ENCODE peak calls at places on chromosomes 11 and 22, in seven cellular contexts. N is left ventricle myocardium inferior, K is B cell, A is Caco-2, F is tibial nerve, W is H9, T is GM12865. X is an unnamed sample.

GRCh38 chr11:109783842-109784241 is 309.4 kb upstream of the ZC3H12C start:
- DNase-seq in N (no peak), K (no peak), A (no peak), F (no peak), W (no peak), T (peak; percentile 87), X (peak; percentile 10)

GRCh38 chr11:31628111-31628510 is 118.5 kb downstream of the ELP4 start:
- DNase-seq in N (no peak), K (no peak), A (no peak), F (no peak), W (no peak), T (no peak), X (no peak)

GRCh38 chr11:10663365-10663764 is 30.2 kb downstream of the IRAG1 start:
- DNase-seq in N (no peak), K (no peak), A (no peak), F (no peak), W (no peak), T (no peak), X (no peak)

GRCh38 chr11:109772846-109773400 is 320.3 kb upstream of the ZC3H12C start:
- DNase-seq in N (no peak), K (no peak), A (no peak), F (no peak), W (no peak), T (no peak), X (no peak)

GRCh38 chr11:32385998-32386397 is 49.3 kb downstream of the WT1 start:
- DNase-seq in N (no peak), K (no peak), A (peak; percentile 54), F (no peak), W (peak; percentile 66), T (no peak), X (no peak)

GRCh38 chr22:29635734-29636357 is 32.4 kb downstream of the NF2 start:
- DNase-seq in N (no peak), K (no peak), A (no peak), F (no peak), W (no peak), T (peak; percentile 57), X (peak; percentile 39)

GRCh38 chr11:115528217-115528616 is 24.0 kb upstream of the CADM1 start:
- DNase-seq in N (peak; percentile 60), K (no peak), A (no peak), F (no peak), W (no peak), T (no peak), X (no peak)

GRCh38 chr11:99973993-99974392 is 713.1 kb upstream of the ARHGAP42 start:
- DNase-seq in N (no peak), K (no peak), A (peak; percentile 44), F (no peak), W (no peak), T (no peak), X (no peak)

GRCh38 chr22:19607198-19608113 is 83.2 kb upstream of the CLDN5 start:
- DNase-seq in N (no peak), K (no peak), A (no peak), F (no peak), W (peak; percentile 58), T (no peak), X (no peak)

GRCh38 chr22:43432883-43433415 is 21.1 kb downstream of the MPPED1 start:
- DNase-seq in N (no peak), K (no peak), A (no peak), F (no peak), W (no peak), T (no peak), X (no peak)

GRCh38 chr11:4054643-4055042 is 40.0 kb upstream of the RRM1 start:
- DNase-seq in N (no peak), K (no peak), A (no peak), F (no peak), W (no peak), T (no peak), X (no peak)

GRCh38 chr11:783581-784015 is 6.3 kb downstream of the CEND1 start:
- DNase-seq in N (peak; percentile 68), K (no peak), A (peak; percentile 83), F (peak; percentile 17), W (peak; percentile 99), T (no peak), X (no peak)
- TF ChIP-seq CTCF in N (peak; percentile 70), K (peak; percentile 36), A (peak; percentile 43), F (peak; percentile 57), W (peak; percentile 95), T (peak; percentile 10), X (peak; percentile 35)

GRCh38 chr11:27717377-27717776 is 17.1 kb upstream of the BDNF start:
- DNase-seq in N (no peak), K (no peak), A (no peak), F (no peak), W (no peak), T (no peak), X (no peak)
- TF ChIP-seq CTCF in N (no peak), K (no peak), A (no peak), F (no peak), W (peak; percentile 45), T (no peak), X (no peak)

DNA sequence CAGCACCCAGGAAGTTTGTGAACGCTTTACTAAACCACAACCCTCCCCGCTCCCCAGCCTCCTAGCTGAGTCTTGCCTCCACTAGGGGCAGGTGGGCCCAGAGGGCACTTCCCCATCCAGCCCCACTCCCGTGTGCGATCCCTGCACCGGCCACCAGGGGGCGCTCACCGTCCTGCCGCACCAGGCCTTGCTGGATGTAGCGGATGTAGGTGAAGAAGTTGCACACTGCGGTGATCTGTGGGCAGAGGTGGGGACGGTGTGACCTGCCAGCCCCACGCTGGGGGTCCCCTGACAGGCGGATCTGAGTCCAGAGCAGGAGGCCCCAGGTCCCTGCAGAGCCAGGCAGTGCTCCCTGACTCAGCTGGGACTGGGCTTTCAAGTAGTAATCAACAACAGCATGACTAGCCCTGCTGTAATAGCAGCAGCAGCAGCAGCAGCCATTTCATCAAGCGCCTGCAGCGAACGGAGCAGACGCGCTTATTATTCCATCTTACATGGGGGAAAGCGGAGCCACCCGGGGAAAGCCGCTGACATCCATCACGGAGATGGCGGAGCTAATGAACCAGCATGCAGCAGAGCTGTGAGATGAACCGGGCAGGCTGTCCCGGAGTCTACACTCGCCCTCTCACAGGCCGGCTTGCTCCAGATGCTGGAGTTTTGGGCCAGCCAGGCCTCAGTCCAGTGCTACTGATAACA is 7.9 kb upstream of the FADS3 start:
- DNase-seq in N (peak; percentile 83), K (peak; percentile 96), A (peak; percentile 89), F (peak; percentile 85), W (peak; percentile 95), T (peak; percentile 90), X (peak; percentile 95)
- TF ChIP-seq CTCF in N (peak; percentile 100), K (peak; percentile 100), A (peak; percentile 100), F (peak; percentile 100), W (peak; percentile 100), T (peak; percentile 100), X (peak; percentile 100)

GRCh38 chr11:46808804-46809431 is 37.2 kb downstream of the CKAP5 start:
- DNase-seq in N (no peak), K (no peak), A (no peak), F (no peak), W (no peak), T (peak; percentile 8), X (no peak)
- TF ChIP-seq CTCF in N (peak; percentile 36), K (peak; percentile 11), A (peak; percentile 18), F (no peak), W (peak; percentile 47), T (peak; percentile 14), X (no peak)

GRCh38 chr11:6567371-6567745 is 36.1 kb downstream of the RRP8 start:
- DNase-seq in N (no peak), K (no peak), A (no peak), F (no peak), W (no peak), T (no peak), X (no peak)

GRCh38 chr11:6565988-6566703 is 37.3 kb downstream of the RRP8 start:
- DNase-seq in N (no peak), K (no peak), A (no peak), F (no peak), W (no peak), T (no peak), X (no peak)

GRCh38 chr11:6569706-6570105 is 33.7 kb downstream of the RRP8 start:
- DNase-seq in N (no peak), K (no peak), A (no peak), F (no peak), W (no peak), T (no peak), X (no peak)

GRCh38 chr11:6566704-6567370 is 36.6 kb downstream of the RRP8 start:
- DNase-seq in N (no peak), K (no peak), A (no peak), F (no peak), W (no peak), T (no peak), X (no peak)

DNA sequence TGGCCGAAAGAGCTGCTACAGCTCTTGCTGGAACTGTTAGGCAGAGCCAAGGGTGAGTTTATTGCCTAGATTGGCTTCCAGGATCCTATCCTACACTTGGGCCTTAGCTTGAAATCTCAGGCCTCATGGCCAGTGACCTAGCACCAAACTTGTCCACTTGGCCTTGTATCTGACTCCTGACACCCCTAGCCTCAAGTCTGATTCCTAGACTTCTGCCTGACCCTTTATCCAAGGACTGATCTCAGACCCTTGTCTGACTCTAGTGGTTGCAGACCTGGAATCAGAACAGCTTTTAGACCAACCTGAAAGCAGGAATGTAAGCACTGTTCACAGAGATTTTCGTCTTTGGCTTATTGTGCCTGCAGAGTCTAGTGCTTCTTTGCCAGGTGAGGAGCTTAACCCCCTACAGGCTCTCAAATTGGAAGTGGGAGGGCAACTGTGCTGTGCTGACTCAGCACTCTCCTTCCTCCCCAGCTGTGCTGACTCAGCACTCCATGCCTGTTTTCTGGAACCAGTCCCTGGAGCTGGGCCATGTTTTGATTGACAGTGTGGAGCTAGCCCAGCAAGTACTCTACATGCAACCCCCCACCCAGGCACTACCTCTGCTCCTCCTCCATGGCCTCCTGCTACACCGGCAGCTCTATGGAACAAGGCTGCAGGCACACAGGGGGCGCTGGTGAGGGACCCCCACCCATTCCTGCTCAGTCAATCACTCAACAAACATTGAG is 35.1 kb downstream of the RRP8 start:
- DNase-seq in N (peak; percentile 51), K (no peak), A (no peak), F (no peak), W (peak; percentile 73), T (no peak), X (no peak)
- TF ChIP-seq CTCF in N (no peak), K (no peak), A (no peak), F (no peak), W (peak; percentile 61), T (no peak), X (no peak)

GRCh38 chr11:118658372-118659313 is 20.8 kb downstream of the TREH start:
- DNase-seq in N (no peak), K (no peak), A (peak; percentile 54), F (no peak), W (peak; percentile 47), T (no peak), X (no peak)
- TF ChIP-seq CTCF in N (peak; percentile 19), K (no peak), A (peak; percentile 25), F (peak; percentile 8), W (no peak), T (no peak), X (no peak)

DNA sequence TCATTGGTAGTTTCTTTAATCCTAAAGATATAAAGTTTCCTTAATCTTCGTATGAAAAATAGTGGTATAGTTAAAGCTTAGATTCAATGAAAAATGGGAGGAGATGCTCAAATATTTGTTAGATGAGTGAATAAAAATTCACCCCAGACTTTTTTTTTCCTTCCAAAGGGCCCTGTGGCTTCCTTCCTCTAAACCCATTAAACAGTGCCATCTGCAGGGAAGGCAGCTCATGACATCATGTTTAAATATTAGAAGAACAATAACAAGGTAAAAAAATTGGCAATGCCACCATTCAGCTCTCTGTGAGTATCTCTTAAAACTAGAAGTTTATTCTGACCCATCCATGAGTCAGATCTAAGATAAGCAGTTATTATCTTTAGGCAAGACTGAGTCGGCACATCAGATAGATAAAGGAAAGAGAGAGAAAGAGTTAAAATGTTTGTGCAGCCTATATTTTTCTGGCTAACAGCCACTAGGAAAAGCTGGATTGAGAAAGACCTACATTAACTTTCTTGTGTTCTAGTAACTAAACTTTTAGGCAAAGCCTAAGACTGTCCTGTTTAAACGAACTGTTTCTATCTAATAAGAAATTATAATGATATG is 19.1 kb upstream of the OOSP1 start:
- DNase-seq in N (no peak), K (no peak), A (no peak), F (peak; percentile 38), W (no peak), T (peak; percentile 37), X (peak; percentile 21)
- TF ChIP-seq CTCF in N (peak; percentile 49), K (no peak), A (peak; percentile 50), F (peak; percentile 53), W (peak; percentile 82), T (peak; percentile 37), X (peak; percentile 31)